ENCODE peak calls at places on chromosome 14, in four cellular contexts. Q is body of pancreas; X is CD4-positive, CD25-positive, alpha-beta regulatory T cell; P is bronchial epithelial cell. A is an unnamed sample.

GRCh38 chr14:57085801-57086200 is 182.9 kb downstream of the EXOC5 start:
- DNase-seq in X (no peak), P (no peak), Q (no peak), A (no peak)

GRCh38 chr14:76717508-76717907 is 43.8 kb upstream of the VASH1 start:
- DNase-seq in Q (no peak), P (no peak), X (no peak), A (no peak)

GRCh38 chr14:55327179-55327578 is 56.0 kb downstream of the FBXO34 start:
- DNase-seq in Q (no peak), P (no peak), X (peak), A (no peak)

GRCh38 chr14:65286443-65286842 is 126.1 kb upstream of the FUT8 start:
- DNase-seq in Q (no peak), X (peak), P (no peak), A (no peak)

GRCh38 chr14:52852810-52853521 is 61.6 kb upstream of the GNPNAT1 start:
- DNase-seq in X (no peak), Q (no peak), P (no peak), A (no peak)

GRCh38 chr14:50647753-50648152 is 20.4 kb downstream of the SAV1 start:
- DNase-seq in X (no peak), Q (no peak), P (no peak), A (no peak)

GRCh38 chr14:63867926-63868921 is 15.4 kb downstream of the SYNE2 start:
- DNase-seq in X (peak), P (peak), Q (no peak), A (no peak)

GRCh38 chr14:106207316-106207715 is 680.9 kb downstream of the TMEM121 start:
- DNase-seq in X (no peak), P (no peak), Q (no peak), A (no peak)

DNA sequence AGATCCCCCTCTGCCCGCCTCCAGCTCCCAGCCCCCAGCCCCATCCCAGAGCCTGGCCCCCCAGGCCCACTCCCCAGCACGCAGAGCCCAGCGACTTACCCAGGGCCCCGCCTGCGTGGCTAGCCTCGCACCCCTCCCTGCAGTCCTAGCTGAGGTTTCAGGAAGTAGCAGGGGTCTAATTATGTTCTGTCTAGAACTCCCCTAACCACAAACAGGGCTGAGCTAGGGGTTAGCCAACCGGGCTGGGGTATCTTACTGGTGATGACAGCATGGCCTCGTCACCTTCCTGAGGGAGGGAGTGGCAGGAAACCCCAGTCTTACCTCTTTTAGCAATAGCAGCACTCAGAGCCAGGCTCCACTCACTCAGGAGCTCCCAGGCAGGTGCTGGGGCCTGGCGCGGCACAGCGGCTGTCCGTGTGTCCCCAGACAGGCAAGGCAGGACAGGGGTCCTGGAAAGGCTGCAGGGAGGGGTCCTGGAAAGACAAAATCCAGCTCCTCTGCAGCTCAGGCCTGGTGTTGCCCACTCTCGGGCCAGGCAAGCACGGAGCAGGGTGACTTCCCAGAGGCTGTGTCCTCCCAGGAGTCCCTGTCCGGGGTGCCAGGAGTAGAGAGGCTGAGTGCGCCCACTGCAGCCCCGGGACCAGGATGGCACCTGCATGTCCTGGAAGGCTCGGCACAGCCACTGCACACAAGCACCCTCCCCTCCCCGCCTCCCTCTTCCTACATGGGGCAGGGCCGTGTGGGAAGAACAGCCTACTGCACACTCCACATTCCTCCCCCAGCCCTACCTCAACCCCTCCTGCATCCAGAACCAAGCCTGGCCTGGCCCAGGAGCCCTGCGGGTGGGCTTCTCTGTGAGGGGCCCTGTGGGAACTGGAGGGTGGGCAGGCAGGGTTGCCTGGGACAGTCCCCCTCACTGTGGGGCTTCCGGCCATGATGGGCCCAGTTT is at the start of gene GPR132:
- DNase-seq in P (peak), X (peak), Q (peak), A (no peak)
- H3K4me3 ChIP-seq in P (no peak), X (peak), Q (no peak), A (no peak)

GRCh38 chr14:28779416-28779941 is 12.9 kb downstream of the FOXG1 start:
- DNase-seq in P (no peak), Q (no peak), X (no peak), A (no peak)

GRCh38 chr14:28783593-28784143 is 17.1 kb downstream of the FOXG1 start:
- DNase-seq in Q (no peak), X (no peak), P (no peak), A (no peak)

GRCh38 chr14:28780843-28781503 is 14.4 kb downstream of the FOXG1 start:
- DNase-seq in X (no peak), Q (no peak), P (no peak), A (no peak)

GRCh38 chr14:28784262-28785021 is 17.9 kb downstream of the FOXG1 start:
- DNase-seq in P (no peak), X (no peak), Q (no peak), A (no peak)

DNA sequence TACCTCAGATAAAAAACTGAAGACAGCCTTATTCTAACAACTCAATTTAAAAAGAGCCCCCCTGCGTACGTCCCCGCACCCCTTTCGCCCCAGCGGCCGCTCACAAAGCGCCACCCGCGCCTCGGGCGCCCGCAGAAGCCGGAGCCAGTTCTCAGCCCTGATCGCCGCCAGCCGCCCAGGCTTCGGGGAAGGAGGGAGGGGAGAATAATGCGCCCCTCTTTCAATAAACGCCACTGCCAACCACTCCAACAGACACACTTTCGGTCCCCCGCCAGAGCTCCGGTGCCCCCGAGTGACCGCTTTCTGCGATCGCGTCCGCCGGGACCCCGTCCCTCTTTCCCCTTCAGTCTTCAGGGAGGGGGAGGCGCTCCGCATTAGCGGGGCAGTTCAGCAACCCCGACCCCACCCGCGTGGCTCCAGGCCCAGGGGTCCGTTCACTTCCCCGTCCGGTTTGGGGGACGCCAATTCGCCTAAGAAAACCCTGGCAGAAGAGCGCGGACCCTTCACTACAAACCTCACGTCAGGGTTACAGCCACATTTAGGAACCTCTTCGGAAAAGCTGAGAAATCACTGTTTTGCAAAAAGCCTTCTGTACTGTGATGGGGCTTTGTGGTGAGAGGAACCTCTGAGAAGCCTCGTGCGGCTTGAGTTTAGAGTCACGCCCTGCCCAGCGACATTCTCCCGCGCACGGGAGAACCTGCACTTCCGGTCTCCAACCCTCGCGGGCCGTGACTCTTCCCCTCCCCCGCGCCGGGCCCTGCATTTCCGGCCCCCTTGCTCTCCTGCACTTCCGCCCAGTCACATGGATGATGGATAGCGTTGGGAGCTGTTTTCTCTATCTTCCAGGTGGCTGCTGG is 18.7 kb downstream of the FOXG1 start:
- DNase-seq in P (no peak), X (peak), Q (no peak), A (peak)
- H3K4me3 ChIP-seq in P (no peak), X (no peak), Q (no peak), A (peak)

GRCh38 chr14:60977848-60978247 is 3.0 kb downstream of the TRMT5 start:
- DNase-seq in Q (no peak), X (no peak), P (no peak), A (no peak)
- H3K4me3 ChIP-seq in Q (no peak), X (no peak), P (no peak), A (no peak)

GRCh38 chr14:21103165-21103709 is 2.4 kb downstream of the TMEM253 start:
- DNase-seq in Q (no peak), X (no peak), P (no peak), A (no peak)

GRCh38 chr14:21101802-21102413 is 1.0 kb downstream of the TMEM253 start:
- DNase-seq in X (no peak), Q (no peak), P (peak), A (no peak)

GRCh38 chr14:21103710-21104447 is 3.0 kb downstream of the TMEM253 start:
- DNase-seq in P (peak), X (peak), Q (peak), A (peak)

GRCh38 chr14:21100931-21101330 is at the start of gene TMEM253:
- DNase-seq in X (no peak), Q (no peak), P (no peak), A (no peak)

DNA sequence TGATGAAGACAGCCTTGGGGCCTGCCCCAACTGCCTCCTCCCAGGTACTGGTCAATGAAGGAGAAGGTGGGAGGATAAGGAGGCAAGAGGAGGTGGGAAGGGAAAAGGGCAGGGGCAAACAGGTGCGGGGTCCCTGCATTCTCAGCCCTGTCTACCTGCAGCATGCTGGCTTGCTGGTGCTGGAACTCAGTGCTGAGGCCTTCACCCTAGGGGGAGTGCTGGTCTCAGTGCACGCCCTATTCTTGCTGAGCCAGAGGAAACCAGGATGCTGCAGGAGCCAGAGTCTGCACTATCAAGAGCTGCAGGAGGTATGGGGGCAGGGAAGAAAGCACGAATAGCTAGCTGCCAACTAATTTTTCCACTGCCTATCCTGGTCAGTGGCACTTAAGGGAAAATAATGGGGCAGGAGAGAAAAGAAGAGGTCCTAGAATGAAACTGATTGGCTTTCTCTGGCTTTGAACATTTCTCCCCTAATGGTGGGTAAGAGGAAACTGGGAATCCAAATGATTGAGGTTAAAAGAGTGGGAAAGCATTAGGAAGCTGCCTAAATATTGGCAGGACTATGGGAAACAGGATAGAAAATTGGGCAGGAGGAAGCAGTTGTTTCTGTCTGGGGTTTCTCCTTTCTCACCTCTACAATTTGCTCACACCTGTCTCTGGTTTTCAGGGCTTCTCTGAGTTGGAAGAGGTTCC is 1.8 kb downstream of the TMEM253 start:
- DNase-seq in P (no peak), X (no peak), Q (no peak), A (peak)
- H3K4me3 ChIP-seq in P (peak), X (no peak), Q (no peak), A (peak)

GRCh38 chr14:73887704-73888459 is 1.2 kb downstream of the ZNF410 start:
- DNase-seq in P (peak), Q (no peak), X (peak), A (no peak)

GRCh38 chr14:73888971-73889370 is 2.3 kb downstream of the ZNF410 start:
- DNase-seq in Q (no peak), P (peak), X (no peak), A (no peak)

GRCh38 chr14:73886449-73887115 is at the start of gene ZNF410:
- DNase-seq in Q (peak), P (peak), X (peak), A (peak)

GRCh38 chr14:73887116-73887490 is 444 bp downstream of the ZNF410 start:
- DNase-seq in Q (no peak), X (no peak), P (peak), A (no peak)

DNA sequence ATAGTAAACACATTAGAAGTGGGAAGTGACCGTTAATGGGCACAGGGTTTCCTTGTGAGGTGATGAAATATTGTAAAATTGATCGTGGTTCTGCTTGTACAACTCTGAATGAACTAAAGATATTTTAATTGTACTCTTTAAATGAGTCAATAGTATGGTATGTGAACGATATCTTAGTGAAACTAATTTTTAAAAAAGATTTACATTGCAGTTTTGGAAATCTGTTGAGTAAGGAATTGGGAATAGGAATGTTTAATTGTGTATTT is 1.7 kb downstream of the ZNF410 start:
- DNase-seq in X (no peak), Q (no peak), P (no peak), A (no peak)
- H3K4me3 ChIP-seq in X (peak), Q (no peak), P (no peak), A (no peak)

A was measured in WERI-Rb-1.